ENCODE peak calls at places on chromosome 9, in eight cellular contexts. W is left lung; E is mammary epithelial cell; T is lung; Y is CD4-positive, alpha-beta T cell; K is PC-9; H is Panc1; G is GM23248. U is an unnamed sample.

GRCh38 chr9:109560470-109561132 is 62.5 kb upstream of the PTPN3 start:
- DNase-seq in W (no peak), E (no peak), T (no peak), Y (no peak), K (no peak), H (no peak), G (no peak), U (no peak)

GRCh38 chr9:9612270-9612669 is 1000.5 kb downstream of the PTPRD start:
- DNase-seq in W (no peak), E (no peak), T (no peak), Y (no peak), K (no peak), H (no peak), G (no peak), U (no peak)

GRCh38 chr9:20835364-20836286 is 151.6 kb downstream of the FOCAD start:
- DNase-seq in W (no peak), E (peak; percentile 54), T (no peak), Y (no peak), K (peak; percentile 39), H (no peak), G (peak; percentile 20), U (no peak)

GRCh38 chr9:87515086-87515485 is 17.4 kb downstream of the DAPK1 start:
- DNase-seq in W (no peak), E (no peak), T (no peak), Y (no peak), K (no peak), H (no peak), G (no peak), U (no peak)

GRCh38 chr9:109060235-109060634 is 46.9 kb upstream of the CTNNAL1 start:
- DNase-seq in W (no peak), E (no peak), T (no peak), Y (no peak), K (no peak), H (no peak), G (no peak), U (no peak)

GRCh38 chr9:130112244-130113151 is 58.8 kb downstream of the GPR107 start:
- DNase-seq in W (no peak), E (no peak), T (no peak), Y (no peak), K (no peak), H (no peak), G (no peak), U (no peak)

GRCh38 chr9:72210522-72210921 is 61.3 kb downstream of the GDA start:
- DNase-seq in W (no peak), E (peak; percentile 77), T (no peak), Y (no peak), K (no peak), H (no peak), G (no peak), U (peak; percentile 83)

GRCh38 chr9:109117856-109118801 is 1.6 kb downstream of the TMEM245 start:
- DNase-seq in W (no peak), E (peak; percentile 79), T (no peak), Y (no peak), K (peak; percentile 75), H (no peak), G (peak; percentile 62), U (peak; percentile 78)

GRCh38 chr9:88220652-88221051 is 82.4 kb upstream of the SPATA31C2 start:
- DNase-seq in W (no peak), E (no peak), T (no peak), Y (no peak), K (no peak), H (no peak), G (no peak), U (no peak)

GRCh38 chr9:131423171-131423581 is 29.3 kb downstream of the PRRC2B start:
- DNase-seq in W (peak; percentile 53), E (peak; percentile 97), T (peak; percentile 43), Y (no peak), K (peak; percentile 53), H (no peak), G (peak; percentile 93), U (peak; percentile 88)

GRCh38 chr9:77177894-77178794 is 810 bp downstream of the VPS13A start:
- DNase-seq in W (peak; percentile 54), E (peak; percentile 40), T (peak; percentile 50), Y (peak; percentile 49), K (peak; percentile 40), H (no peak), G (peak; percentile 65), U (no peak)

GRCh38 chr9:85746309-85746708 is 4.6 kb upstream of the AGTPBP1 start:
- DNase-seq in W (no peak), E (no peak), T (no peak), Y (no peak), K (no peak), H (no peak), G (no peak), U (no peak)

GRCh38 chr9:110427497-110428104 is 89.9 kb upstream of the TXNDC8 start:
- DNase-seq in W (peak; percentile 39), E (peak; percentile 12), T (no peak), Y (no peak), K (no peak), H (peak; percentile 5), G (peak; percentile 47), U (no peak)

GRCh38 chr9:35711501-35712428 is 20.2 kb downstream of the TLN1 start:
- DNase-seq in W (no peak), E (no peak), T (no peak), Y (no peak), K (peak; percentile 92), H (no peak), G (no peak), U (no peak)
- H3K27ac ChIP-seq in W (no peak overlapping the region), E (no peak overlapping the region), T (no peak overlapping the region), Y (no peak overlapping the region), K (peak overlapping the region; percentile 65), H (no peak overlapping the region), G (no peak overlapping the region), U (no peak overlapping the region)

GRCh38 chr9:93465853-93466252 is 12.5 kb upstream of the FAM120AOS start:
- DNase-seq in W (no peak), E (no peak), T (no peak), Y (no peak), K (no peak), H (no peak), G (no peak), U (no peak)

GRCh38 chr9:93463638-93464248 is 10.4 kb upstream of the FAM120AOS start:
- DNase-seq in W (no peak), E (no peak), T (no peak), Y (no peak), K (no peak), H (no peak), G (no peak), U (no peak)

GRCh38 chr9:93464876-93465275 is 11.5 kb upstream of the FAM120AOS start:
- DNase-seq in W (no peak), E (no peak), T (no peak), Y (no peak), K (no peak), H (no peak), G (no peak), U (no peak)

GRCh38 chr9:93466416-93467061 is 13.2 kb upstream of the FAM120AOS start:
- DNase-seq in W (no peak), E (no peak), T (no peak), Y (no peak), K (no peak), H (no peak), G (no peak), U (no peak)

DNA sequence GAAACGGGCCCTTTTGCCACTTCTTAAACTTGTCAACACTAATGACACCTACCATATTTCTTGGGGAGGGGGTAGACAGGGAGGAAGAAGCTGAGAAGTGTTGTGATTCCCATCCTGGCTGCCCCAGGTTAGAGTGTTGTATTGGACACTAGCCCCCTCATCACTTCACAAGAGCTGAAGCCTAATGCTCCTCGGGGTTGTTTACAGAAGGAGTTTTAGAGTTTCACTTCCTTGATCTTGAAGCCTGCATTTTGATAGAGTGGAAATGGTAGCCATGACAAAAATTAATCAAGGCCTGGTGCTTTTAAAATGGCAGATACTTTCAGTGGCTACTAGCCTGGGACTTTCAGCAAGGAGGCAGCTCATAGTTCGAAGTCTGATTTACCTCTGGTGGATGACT is 11.0 kb upstream of the FAM120AOS start:
- DNase-seq in W (no peak), E (no peak), T (no peak), Y (no peak), K (no peak), H (no peak), G (no peak), U (no peak)
- H3K27ac ChIP-seq in W (peak overlapping the region; percentile 8), E (no peak overlapping the region), T (peak overlapping the region; percentile 70), Y (no peak overlapping the region), K (peak overlapping the region; percentile 11), H (no peak overlapping the region), G (no peak overlapping the region), U (no peak overlapping the region)

GRCh38 chr9:27125030-27125429 is 16.0 kb downstream of the TEK start:
- DNase-seq in W (peak; percentile 57), E (peak; percentile 96), T (peak; percentile 49), Y (no peak), K (peak; percentile 53), H (no peak), G (peak; percentile 97), U (peak; percentile 92)

GRCh38 chr9:27126682-27127081 is 17.7 kb downstream of the TEK start:
- DNase-seq in W (no peak), E (no peak), T (no peak), Y (no peak), K (no peak), H (no peak), G (no peak), U (no peak)

GRCh38 chr9:27124151-27124550 is 15.1 kb downstream of the TEK start:
- DNase-seq in W (no peak), E (no peak), T (no peak), Y (no peak), K (no peak), H (no peak), G (peak; percentile 12), U (no peak)

GRCh38 chr9:27129221-27129620 is 20.2 kb downstream of the TEK start:
- DNase-seq in W (no peak), E (peak; percentile 45), T (no peak), Y (no peak), K (no peak), H (no peak), G (no peak), U (no peak)

DNA sequence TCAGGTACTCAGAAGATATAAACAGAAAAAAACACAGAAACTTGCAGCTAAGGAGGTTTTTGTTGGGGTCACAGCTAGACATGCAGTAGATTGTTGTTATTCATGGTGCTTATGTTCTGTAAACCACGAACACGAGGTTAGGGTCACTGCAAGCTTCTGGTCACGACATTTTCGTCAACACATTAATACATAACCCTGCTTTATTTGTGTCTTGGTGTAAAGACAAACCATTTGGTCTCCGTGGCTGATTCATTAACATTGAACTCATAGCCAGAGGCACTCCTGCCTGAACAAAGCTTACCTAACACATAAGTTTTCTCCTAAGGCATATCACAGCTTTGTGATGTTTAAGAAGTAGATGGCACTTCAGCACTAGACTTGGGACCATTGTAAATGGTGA is 16.9 kb downstream of the TEK start:
- DNase-seq in W (no peak), E (peak; percentile 81), T (no peak), Y (no peak), K (no peak), H (no peak), G (no peak), U (peak; percentile 37)
- H3K27ac ChIP-seq in W (no peak overlapping the region), E (peak overlapping the region; percentile 85), T (no peak overlapping the region), Y (no peak overlapping the region), K (no peak overlapping the region), H (no peak overlapping the region), G (peak overlapping the region; percentile 55), U (peak overlapping the region; percentile 62)

DNA sequence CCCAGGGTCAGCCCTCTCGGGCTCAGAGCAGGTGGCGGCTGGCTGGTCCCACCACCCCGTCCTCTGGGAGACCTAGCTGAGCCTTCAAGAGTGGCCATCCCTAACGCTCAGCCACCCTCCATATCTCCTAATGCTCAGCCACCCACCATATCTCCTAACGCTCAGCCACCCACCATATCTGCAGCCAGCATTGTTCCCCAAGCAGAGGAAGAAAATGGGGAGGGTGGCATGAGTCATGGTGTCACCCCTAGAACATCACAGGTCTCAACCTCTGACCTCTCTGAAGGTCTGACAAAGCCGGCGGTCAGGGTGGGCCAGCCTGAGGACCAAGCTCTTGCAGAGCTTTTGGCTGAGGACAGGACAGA is 14.7 kb downstream of the LHX3 start:
- DNase-seq in W (no peak), E (no peak), T (no peak), Y (no peak), K (no peak), H (no peak), G (no peak), U (no peak)
- H3K27ac ChIP-seq in W (no peak overlapping the region), E (no peak overlapping the region), T (no peak overlapping the region), Y (no peak overlapping the region), K (no peak overlapping the region), H (no peak overlapping the region), G (no peak overlapping the region), U (no peak overlapping the region)